ENCODE peak calls at places on chromosome 10, in four cellular contexts. One of them, this sample, is unnamed.

GRCh38 chr10:125605167-125605566 is 77.8 kb downstream of the TEX36 start:
- DNase-seq in stimulated activated CD8-positive, alpha-beta memory T cell treated with anti-CD3 and anti-CD28 coated beads, Interleukin-7, amount 100 ng/mL, for 48 hours: no peak
- DNase-seq in aorta: no peak
- DNase-seq in activated naive CD8-positive, alpha-beta T cell treated with anti-CD3 and anti-CD28 coated beads, Interleukin-2, amount 50 U/mL, for 24 hours: no peak
- DNase-seq in this sample: no peak

GRCh38 chr10:83539528-83540308 is 599.6 kb upstream of the GHITM start:
- DNase-seq in stimulated activated CD8-positive, alpha-beta memory T cell treated with anti-CD3 and anti-CD28 coated beads, Interleukin-7, amount 100 ng/mL, for 48 hours: no peak
- DNase-seq in aorta: peak; percentile 65
- DNase-seq in activated naive CD8-positive, alpha-beta T cell treated with anti-CD3 and anti-CD28 coated beads, Interleukin-2, amount 50 U/mL, for 24 hours: no peak
- DNase-seq in this sample: no peak

GRCh38 chr10:71812016-71812912 is 38.8 kb downstream of the PSAP start:
- DNase-seq in activated naive CD8-positive, alpha-beta T cell treated with anti-CD3 and anti-CD28 coated beads, Interleukin-2, amount 50 U/mL, for 24 hours: peak; percentile 87
- DNase-seq in stimulated activated CD8-positive, alpha-beta memory T cell treated with anti-CD3 and anti-CD28 coated beads, Interleukin-7, amount 100 ng/mL, for 48 hours: peak; percentile 55
- DNase-seq in aorta: peak; percentile 80
- DNase-seq in this sample: peak; percentile 90

GRCh38 chr10:7710446-7710845 is 7.3 kb downstream of the ITIH2 start:
- DNase-seq in aorta: no peak
- DNase-seq in stimulated activated CD8-positive, alpha-beta memory T cell treated with anti-CD3 and anti-CD28 coated beads, Interleukin-7, amount 100 ng/mL, for 48 hours: no peak
- DNase-seq in activated naive CD8-positive, alpha-beta T cell treated with anti-CD3 and anti-CD28 coated beads, Interleukin-2, amount 50 U/mL, for 24 hours: no peak
- DNase-seq in this sample: no peak

GRCh38 chr10:3931224-3931623 is 146.2 kb upstream of the KLF6 start:
- DNase-seq in stimulated activated CD8-positive, alpha-beta memory T cell treated with anti-CD3 and anti-CD28 coated beads, Interleukin-7, amount 100 ng/mL, for 48 hours: no peak
- DNase-seq in aorta: no peak
- DNase-seq in activated naive CD8-positive, alpha-beta T cell treated with anti-CD3 and anti-CD28 coated beads, Interleukin-2, amount 50 U/mL, for 24 hours: no peak
- DNase-seq in this sample: no peak

GRCh38 chr10:27242951-27243551 is 2.5 kb upstream of the ACBD5 start:
- DNase-seq in stimulated activated CD8-positive, alpha-beta memory T cell treated with anti-CD3 and anti-CD28 coated beads, Interleukin-7, amount 100 ng/mL, for 48 hours: no peak
- DNase-seq in aorta: peak; percentile 60
- DNase-seq in activated naive CD8-positive, alpha-beta T cell treated with anti-CD3 and anti-CD28 coated beads, Interleukin-2, amount 50 U/mL, for 24 hours: peak; percentile 65
- DNase-seq in this sample: peak; percentile 16

GRCh38 chr10:103703941-103704919 is 151.1 kb downstream of the SH3PXD2A start:
- DNase-seq in stimulated activated CD8-positive, alpha-beta memory T cell treated with anti-CD3 and anti-CD28 coated beads, Interleukin-7, amount 100 ng/mL, for 48 hours: no peak
- DNase-seq in aorta: no peak
- DNase-seq in activated naive CD8-positive, alpha-beta T cell treated with anti-CD3 and anti-CD28 coated beads, Interleukin-2, amount 50 U/mL, for 24 hours: no peak
- DNase-seq in this sample: no peak

GRCh38 chr10:60731134-60731883 is 47.0 kb upstream of the CDK1 start:
- DNase-seq in stimulated activated CD8-positive, alpha-beta memory T cell treated with anti-CD3 and anti-CD28 coated beads, Interleukin-7, amount 100 ng/mL, for 48 hours: no peak
- DNase-seq in activated naive CD8-positive, alpha-beta T cell treated with anti-CD3 and anti-CD28 coated beads, Interleukin-2, amount 50 U/mL, for 24 hours: no peak
- DNase-seq in aorta: no peak
- DNase-seq in this sample: no peak

GRCh38 chr10:47043928-47044544 is 132.8 kb downstream of the PTPN20 start:
- DNase-seq in stimulated activated CD8-positive, alpha-beta memory T cell treated with anti-CD3 and anti-CD28 coated beads, Interleukin-7, amount 100 ng/mL, for 48 hours: no peak
- DNase-seq in aorta: peak; percentile 24
- DNase-seq in activated naive CD8-positive, alpha-beta T cell treated with anti-CD3 and anti-CD28 coated beads, Interleukin-2, amount 50 U/mL, for 24 hours: no peak
- DNase-seq in this sample: no peak

This sample was measured in endothelial cell.